ENCODE peak calls at places on chromosomes 11 and 22, in nine cellular contexts. F, H, L, Y, Q, O, J, M and T are unnamed samples.

GRCh38 chr22:48071828-48072227 is 1309.4 kb downstream of the TBC1D22A start:
- DNase-seq in F (no peak), H (no peak), L (peak; percentile 34), Y (no peak), Q (no peak), O (no peak), J (no peak), M (no peak), T (no peak)

GRCh38 chr22:40094449-40094848 is 83.3 kb upstream of the TNRC6B start:
- DNase-seq in F (no peak), H (no peak), L (peak; percentile 16), Y (no peak), Q (no peak), O (no peak), J (no peak), M (no peak), T (no peak)

GRCh38 chr11:70698871-70699270 is 300.5 kb downstream of the CTTN start:
- DNase-seq in F (no peak), H (no peak), L (no peak), Y (no peak), Q (no peak), O (no peak), J (no peak), M (no peak), T (no peak)

GRCh38 chr11:24848857-24849256 is 352.0 kb downstream of the LUZP2 start:
- DNase-seq in F (no peak), H (no peak), L (no peak), Y (no peak), Q (no peak), O (no peak), J (no peak), M (no peak), T (no peak)

GRCh38 chr22:21996175-21996574 is 13.6 kb upstream of the TOP3B start:
- DNase-seq in F (no peak), H (no peak), L (no peak), Y (no peak), Q (no peak), O (no peak), J (no peak), M (no peak), T (no peak)

GRCh38 chr22:23268877-23269276 is 88.6 kb downstream of the BCR start:
- DNase-seq in F (no peak), H (no peak), L (peak; percentile 77), Y (no peak), Q (no peak), O (no peak), J (no peak), M (no peak), T (no peak)

GRCh38 chr11:28383471-28383870 is 275.3 kb downstream of the METTL15 start:
- DNase-seq in F (no peak), H (no peak), L (no peak), Y (no peak), Q (no peak), O (no peak), J (no peak), M (no peak), T (no peak)

GRCh38 chr11:118012083-118012669 is 26.0 kb downstream of the IL10RA start:
- DNase-seq in F (peak; percentile 67), H (no peak), L (peak; percentile 68), Y (no peak), Q (no peak), O (no peak), J (no peak), M (no peak), T (no peak)

GRCh38 chr22:44297662-44298061 is 15.1 kb downstream of the SHISAL1 start:
- DNase-seq in F (no peak), H (no peak), L (no peak), Y (no peak), Q (no peak), O (no peak), J (no peak), M (no peak), T (no peak)

GRCh38 chr11:105577645-105578044 is 32.2 kb upstream of the GRIA4 start:
- DNase-seq in F (no peak), H (no peak), L (no peak), Y (no peak), Q (no peak), O (no peak), J (peak; percentile 17), M (no peak), T (no peak)

GRCh38 chr11:28123151-28123571 is 15.0 kb downstream of the METTL15 start:
- DNase-seq in F (no peak), H (no peak), L (no peak), Y (no peak), Q (no peak), O (no peak), J (no peak), M (no peak), T (no peak)

GRCh38 chr11:69374110-69374981 is 80.4 kb downstream of the MYEOV start:
- DNase-seq in F (no peak), H (no peak), L (no peak), Y (no peak), Q (no peak), O (no peak), J (peak; percentile 82), M (no peak), T (no peak)

GRCh38 chr11:94186342-94187203 is 57.9 kb downstream of the PANX1 start:
- DNase-seq in F (no peak), H (no peak), L (no peak), Y (no peak), Q (no peak), O (no peak), J (no peak), M (no peak), T (no peak)